ENCODE peak calls at places on chromosomes 11 and 22, in five cellular contexts. R, X, T, F and O are unnamed samples.

GRCh38 chr11:11157201-11157600 is 195.8 kb downstream of the CSNK2A3 start:
- DNase-seq in R (peak), X (peak), T (no peak), F (peak), O (no peak)

GRCh38 chr11:61332266-61332822 is 561 bp downstream of the DDB1 start:
- DNase-seq in R (peak), X (no peak), T (no peak), F (peak), O (no peak)

GRCh38 chr11:15641191-15641810 is 526.6 kb downstream of the INSC start:
- DNase-seq in R (no peak), X (no peak), T (no peak), F (no peak), O (no peak)

GRCh38 chr22:17969732-17970131 is 54.6 kb downstream of the MICAL3 start:
- DNase-seq in R (peak), X (no peak), T (no peak), F (no peak), O (peak)

GRCh38 chr11:81658722-81659121 is 1074.9 kb downstream of the FAM181B start:
- DNase-seq in R (no peak), X (no peak), T (no peak), F (peak), O (peak)

GRCh38 chr11:114152162-114152561 is 92.7 kb downstream of the ZBTB16 start:
- DNase-seq in R (no peak), X (no peak), T (no peak), F (no peak), O (no peak)

GRCh38 chr22:39496131-39496838 is 5.8 kb upstream of the MIEF1 start:
- DNase-seq in R (peak), X (peak), T (peak), F (peak), O (peak)

GRCh38 chr11:46342237-46342636 is 5.0 kb upstream of the DGKZ start:
- DNase-seq in R (no peak), X (no peak), T (no peak), F (no peak), O (no peak)

GRCh38 chr11:10443152-10443551 is 11.9 kb upstream of the AMPD3 start:
- DNase-seq in R (no peak), X (no peak), T (no peak), F (no peak), O (no peak)

GRCh38 chr11:18749681-18750319 is 23.8 kb upstream of the IGSF22 start:
- DNase-seq in R (peak), X (no peak), T (no peak), F (peak), O (peak)

GRCh38 chr11:32659672-32660071 is 76.0 kb downstream of the EIF3M start:
- DNase-seq in R (no peak), X (no peak), T (no peak), F (no peak), O (no peak)

GRCh38 chr11:131845255-131845654 is 474.8 kb downstream of the NTM start:
- DNase-seq in R (no peak), X (no peak), T (no peak), F (no peak), O (no peak)

GRCh38 chr22:20602589-20603164 is 95.3 kb downstream of the MED15 start:
- DNase-seq in R (no peak), X (no peak), T (no peak), F (no peak), O (no peak)

GRCh38 chr11:78313181-78313788 is 104.3 kb downstream of the GAB2 start:
- DNase-seq in R (peak), X (no peak), T (no peak), F (no peak), O (peak)

GRCh38 chr11:114160884-114161283 is 101.4 kb downstream of the ZBTB16 start:
- DNase-seq in R (no peak), X (no peak), T (no peak), F (no peak), O (no peak)

GRCh38 chr11:35622070-35622469 is 3.8 kb downstream of the FJX1 start:
- DNase-seq in R (peak), X (no peak), T (no peak), F (no peak), O (peak)

GRCh38 chr11:101738494-101738893 is 154.7 kb upstream of the TRPC6 start:
- DNase-seq in R (no peak), X (no peak), T (no peak), F (no peak), O (no peak)

GRCh38 chr22:42862045-42862734 is 5.1 kb upstream of the ARFGAP3 start:
- DNase-seq in R (peak), X (no peak), T (no peak), F (no peak), O (no peak)

GRCh38 chr22:22593964-22594656 is 35.0 kb upstream of the PRAME start:
- DNase-seq in R (peak), X (peak), T (no peak), F (peak), O (peak)